ENCODE peak calls at places on chromosomes 2 and 18, in four cellular contexts. A is RWPE1, X is OCI-LY7, N is stomach. H is an unnamed sample.

GRCh38 chr2:75003773-75004172 is 45.3 kb downstream of the POLE4 start:
- DNase-seq in X (no peak), A (no peak), N (no peak), H (no peak)

GRCh38 chr2:18378020-18378653 is 182.3 kb downstream of the RDH14 start:
- DNase-seq in A (peak), X (peak), N (no peak), H (no peak)

GRCh38 chr18:7778181-7778580 is 211.1 kb downstream of the PTPRM start:
- DNase-seq in X (no peak), N (no peak), A (no peak), H (no peak)

GRCh38 chr2:42810971-42811865 is 18.8 kb upstream of the HAAO start:
- DNase-seq in N (no peak), X (no peak), A (no peak), H (peak)

GRCh38 chr2:3662239-3662638 is 4.2 kb downstream of the ALLC start:
- DNase-seq in N (no peak), A (no peak), X (peak), H (no peak)

GRCh38 chr2:240959941-240960308 is 38.5 kb upstream of the SNED1 start:
- DNase-seq in N (peak), X (no peak), A (no peak), H (no peak)

GRCh38 chr2:8490166-8490565 is 191.7 kb upstream of the ID2 start:
- DNase-seq in A (no peak), X (no peak), N (no peak), H (no peak)

GRCh38 chr2:191866675-191867506 is 20.0 kb upstream of the CAVIN2 start:
- DNase-seq in X (no peak), N (no peak), A (peak), H (no peak)

GRCh38 chr18:50981381-50981780 is 13.5 kb downstream of the ELAC1 start:
- DNase-seq in X (no peak), N (no peak), A (no peak), H (no peak)

GRCh38 chr2:63834401-63834800 is 7.3 kb upstream of the UGP2 start:
- DNase-seq in A (no peak), X (no peak), N (no peak), H (no peak)

GRCh38 chr2:16615687-16616615 is 49.7 kb downstream of the CYRIA start:
- DNase-seq in A (no peak), X (no peak), N (no peak), H (peak)

GRCh38 chr2:113895301-113895700 is 5.4 kb downstream of the ACTR3 start:
- DNase-seq in N (no peak), A (no peak), X (no peak), H (no peak)

GRCh38 chr2:46804794-46805193 is 110.8 kb downstream of the MCFD2 start:
- DNase-seq in A (no peak), N (no peak), X (no peak), H (no peak)

GRCh38 chr2:145874466-145874865 is 1354.5 kb upstream of the ZEB2 start:
- DNase-seq in X (no peak), N (no peak), A (peak), H (no peak)

GRCh38 chr18:75378674-75379315 is 48.7 kb downstream of the SMIM21 start:
- DNase-seq in N (no peak), A (no peak), X (no peak), H (no peak)

GRCh38 chr18:51668101-51668500 is 470.6 kb upstream of the MEX3C start:
- DNase-seq in X (peak), N (peak), A (peak), H (peak)

GRCh38 chr2:69177785-69178636 is 165.0 kb downstream of the ANTXR1 start:
- DNase-seq in N (peak), A (peak), X (no peak), H (peak)

GRCh38 chr18:80198391-80198790 is 48.9 kb downstream of the PARD6G start:
- DNase-seq in A (no peak), N (no peak), X (no peak), H (no peak)

GRCh38 chr2:42937171-42937875 is 144.9 kb upstream of the HAAO start:
- DNase-seq in A (peak), X (no peak), N (no peak), H (no peak)

GRCh38 chr2:233803292-233803911 is 25.3 kb downstream of the MROH2A start:
- DNase-seq in A (no peak), N (peak), X (no peak), H (no peak)

GRCh38 chr2:236963631-236964030 is 122.1 kb upstream of the COPS8 start:
- DNase-seq in N (peak), X (no peak), A (no peak), H (no peak)

GRCh38 chr18:59659486-59660187 is 37.6 kb downstream of the CCBE1 start:
- DNase-seq in X (no peak), A (no peak), N (no peak), H (no peak)

GRCh38 chr2:72150157-72150960 is 2.7 kb upstream of the CYP26B1 start:
- DNase-seq in N (peak), A (peak), X (peak), H (peak)

GRCh38 chr18:48274301-48274700 is 134.9 kb downstream of the ZBTB7C start:
- DNase-seq in X (no peak), A (no peak), N (no peak), H (no peak)

GRCh38 chr2:109497911-109498870 is 115.6 kb downstream of the SEPTIN10 start:
- DNase-seq in A (no peak), N (no peak), X (no peak), H (no peak)

GRCh38 chr18:43662657-43663056 is 385.4 kb upstream of the SYT4 start:
- DNase-seq in X (no peak), N (no peak), A (peak), H (no peak)

GRCh38 chr18:57258131-57258777 is 94.1 kb upstream of the ST8SIA3 start:
- DNase-seq in X (no peak), A (no peak), N (no peak), H (no peak)

GRCh38 chr2:215970425-215970824 is 42.9 kb downstream of the MREG start:
- DNase-seq in X (no peak), A (no peak), N (no peak), H (no peak)

GRCh38 chr18:72119082-72119481 is 425.1 kb downstream of the CBLN2 start:
- DNase-seq in X (no peak), A (no peak), N (no peak), H (no peak)

GRCh38 chr2:219538488-219539294 is 4.9 kb downstream of the CHPF start:
- DNase-seq in X (no peak), A (no peak), N (no peak), H (no peak)

GRCh38 chr2:157304811-157305712 is 20.6 kb downstream of the ERMN start:
- DNase-seq in N (no peak), A (no peak), X (no peak), H (no peak)

GRCh38 chr18:23357992-23358594 is 95.0 kb upstream of the RIOK3 start:
- DNase-seq in A (no peak), X (no peak), N (peak), H (peak)

GRCh38 chr2:8403871-8404270 is 278.0 kb upstream of the ID2 start:
- DNase-seq in X (no peak), A (no peak), N (no peak), H (no peak)

GRCh38 chr2:238160206-238161129 is 1.7 kb downstream of the ERFE start:
- DNase-seq in A (no peak), N (no peak), X (peak), H (no peak)

GRCh38 chr2:241855888-241856422 is 2.7 kb downstream of the PDCD1 start:
- DNase-seq in X (no peak), A (no peak), N (no peak), H (no peak)

GRCh38 chr2:54534625-54535024 is 78.5 kb downstream of the SPTBN1 start:
- DNase-seq in A (no peak), N (no peak), X (no peak), H (no peak)

GRCh38 chr2:179263460-179264237 is 983 bp downstream of the SESTD1 start:
- DNase-seq in N (peak), A (no peak), X (peak), H (peak)

GRCh38 chr18:31774960-31775359 is 14.3 kb upstream of the SLC25A52 start:
- DNase-seq in X (no peak), A (no peak), N (no peak), H (no peak)

GRCh38 chr18:31772699-31773098 is 12.0 kb upstream of the SLC25A52 start:
- DNase-seq in X (no peak), A (no peak), N (no peak), H (no peak)

GRCh38 chr18:31774477-31774785 is 13.8 kb upstream of the SLC25A52 start:
- DNase-seq in A (no peak), N (no peak), X (no peak), H (no peak)

GRCh38 chr18:31778391-31778950 is 17.8 kb upstream of the SLC25A52 start:
- DNase-seq in N (no peak), X (no peak), A (no peak), H (no peak)

GRCh38 chr18:31773774-31774476 is 13.2 kb upstream of the SLC25A52 start:
- DNase-seq in A (no peak), N (no peak), X (no peak), H (no peak)
- H3K27ac ChIP-seq in A (no peak), N (no peak), X (no peak), H (no peak)

DNA sequence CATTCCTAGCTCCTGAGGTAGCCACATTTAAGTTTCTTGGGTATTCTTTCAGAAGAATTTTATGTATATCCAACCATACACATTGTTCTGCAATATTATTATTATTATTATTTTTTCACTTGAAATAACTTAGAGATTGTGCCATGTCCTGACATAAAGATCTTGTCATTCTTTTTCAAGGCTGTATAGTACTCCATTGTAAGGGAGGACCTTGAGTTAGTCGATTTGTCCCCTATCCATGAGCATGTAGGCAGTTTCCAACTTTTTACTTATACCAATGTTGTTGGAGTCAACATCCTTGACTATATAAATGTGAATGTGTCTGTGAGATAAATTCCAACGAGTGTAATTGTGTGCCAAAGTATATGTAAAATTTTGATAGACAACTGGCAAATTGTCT is 891 bp upstream of the EGR4 start:
- DNase-seq in N (no peak), A (no peak), X (no peak), H (no peak)
- H3K27ac ChIP-seq in N (no peak), A (no peak), X (no peak), H (no peak)

GRCh38 chr2:230714122-230714453 is 1.4 kb downstream of the CAB39 start:
- DNase-seq in X (peak), A (peak), N (no peak), H (no peak)
- H3K27ac ChIP-seq in X (peak), A (peak), N (peak), H (peak)

GRCh38 chr2:88176352-88176952 is 6.3 kb downstream of the THNSL2 start:
- DNase-seq in A (no peak), X (no peak), N (no peak), H (no peak)

GRCh38 chr2:88170472-88170892 is 336 bp downstream of the THNSL2 start:
- DNase-seq in N (no peak), A (no peak), X (no peak), H (no peak)

GRCh38 chr2:88167740-88168139 is 2.4 kb upstream of the THNSL2 start:
- DNase-seq in A (no peak), X (no peak), N (no peak), H (no peak)

GRCh38 chr2:88172882-88173281 is 2.7 kb downstream of the THNSL2 start:
- DNase-seq in A (no peak), X (no peak), N (no peak), H (no peak)

GRCh38 chr2:88171966-88172365 is 1.8 kb downstream of the THNSL2 start:
- DNase-seq in A (no peak), X (no peak), N (no peak), H (no peak)
- H3K27ac ChIP-seq in A (no peak), X (no peak), N (no peak), H (no peak)